ENCODE peak calls at places on chromosomes 3 and 15, in ten cellular contexts. N, S, M, G, H, W, A, E, O and F are unnamed samples.

GRCh38 chr3:139173372-139174108 is 128.8 kb upstream of the PRR23C start:
- DNase-seq in N (no peak), S (no peak), M (peak; percentile 24), G (no peak), H (no peak), W (no peak), A (no peak), E (no peak), O (no peak), F (no peak)

GRCh38 chr15:95843241-95843851 is 487.2 kb upstream of the NR2F2 start:
- DNase-seq in N (no peak), S (no peak), M (peak; percentile 21), G (no peak), H (no peak), W (no peak), A (no peak), E (no peak), O (no peak), F (no peak)

GRCh38 chr3:182725372-182726251 is 67.7 kb upstream of the ATP11B start:
- DNase-seq in N (no peak), S (no peak), M (no peak), G (peak; percentile 58), H (no peak), W (no peak), A (no peak), E (no peak), O (no peak), F (no peak)

GRCh38 chr3:132435911-132436425 is 18.7 kb downstream of the DNAJC13 start:
- DNase-seq in N (no peak), S (no peak), M (no peak), G (no peak), H (no peak), W (no peak), A (no peak), E (no peak), O (no peak), F (no peak)

GRCh38 chr15:83694030-83694429 is 40.1 kb downstream of the ADAMTSL3 start:
- DNase-seq in N (peak; percentile 32), S (no peak), M (no peak), G (no peak), H (no peak), W (no peak), A (peak; percentile 39), E (no peak), O (peak; percentile 46), F (no peak)

GRCh38 chr3:123641084-123641462 is 56.2 kb upstream of the HACD2 start:
- DNase-seq in N (no peak), S (no peak), M (no peak), G (no peak), H (no peak), W (no peak), A (no peak), E (no peak), O (no peak), F (no peak)

GRCh38 chr15:78368671-78369070 is 28.5 kb downstream of the CRABP1 start:
- DNase-seq in N (no peak), S (no peak), M (no peak), G (peak; percentile 76), H (no peak), W (no peak), A (no peak), E (no peak), O (no peak), F (no peak)

GRCh38 chr15:26771168-26771916 is 1.5 kb downstream of the GABRB3 start:
- DNase-seq in N (no peak), S (no peak), M (no peak), G (peak; percentile 90), H (no peak), W (no peak), A (no peak), E (peak; percentile 91), O (no peak), F (no peak)

GRCh38 chr3:128879991-128880390 is 571 bp downstream of the ACAD9 start:
- DNase-seq in N (no peak), S (no peak), M (no peak), G (no peak), H (peak; percentile 26), W (no peak), A (no peak), E (no peak), O (peak; percentile 38), F (no peak)

GRCh38 chr3:116445291-116445841 is at the start of gene LSAMP:
- DNase-seq in N (peak; percentile 35), S (no peak), M (no peak), G (peak; percentile 91), H (no peak), W (no peak), A (no peak), E (peak; percentile 66), O (peak; percentile 62), F (no peak)

GRCh38 chr3:66479532-66479947 is 21.3 kb downstream of the LRIG1 start:
- DNase-seq in N (no peak), S (no peak), M (peak; percentile 52), G (no peak), H (no peak), W (no peak), A (no peak), E (no peak), O (no peak), F (no peak)

GRCh38 chr15:65304393-65305143 is at the start of gene RNU5B-1:
- DNase-seq in N (peak; percentile 98), S (peak; percentile 74), M (peak; percentile 97), G (peak; percentile 81), H (peak; percentile 82), W (peak; percentile 79), A (peak; percentile 91), E (peak; percentile 64), O (peak; percentile 94), F (no peak)

GRCh38 chr3:164302622-164303021 is 775.7 kb downstream of the SI start:
- DNase-seq in N (no peak), S (no peak), M (no peak), G (no peak), H (no peak), W (no peak), A (no peak), E (no peak), O (no peak), F (no peak)

GRCh38 chr3:132554437-132554836 is 42.6 kb upstream of the ACKR4 start:
- DNase-seq in N (peak; percentile 51), S (no peak), M (no peak), G (no peak), H (no peak), W (no peak), A (no peak), E (no peak), O (peak; percentile 85), F (no peak)

GRCh38 chr3:147411777-147412176 is 2.6 kb downstream of the ZIC1 start:
- DNase-seq in N (no peak), S (no peak), M (no peak), G (peak; percentile 48), H (no peak), W (no peak), A (no peak), E (no peak), O (peak; percentile 22), F (no peak)

GRCh38 chr3:103218793-103219192 is 784.0 kb downstream of the ZPLD1 start:
- DNase-seq in N (no peak), S (no peak), M (peak; percentile 16), G (no peak), H (peak; percentile 12), W (no peak), A (no peak), E (no peak), O (no peak), F (no peak)